ENCODE peak calls at places on chromosome 5, in seven cellular contexts. M is body of pancreas, A is A549, Q is sigmoid colon, Y is breast epithelium, F is spleen, R is esophagus squamous epithelium. J is an unnamed sample.

GRCh38 chr5:140466981-140467742 is 65.5 kb downstream of the ANKHD1 start:
- DNase-seq in Y (no peak), F (no peak), R (no peak), M (no peak), A (no peak), Q (no peak), J (no peak)

GRCh38 chr5:61301820-61302563 is 30.1 kb upstream of the ZSWIM6 start:
- DNase-seq in R (no peak), A (peak; percentile 96), M (peak; percentile 93), Y (peak; percentile 86), F (no peak), Q (peak; percentile 85), J (no peak)

GRCh38 chr5:38515648-38516047 is 40.8 kb downstream of the LIFR start:
- DNase-seq in Q (no peak), M (no peak), F (no peak), Y (no peak), R (no peak), A (peak; percentile 29), J (no peak)

GRCh38 chr5:143495124-143495523 is 91.6 kb upstream of the NR3C1 start:
- DNase-seq in Q (no peak), F (no peak), Y (no peak), A (peak; percentile 68), M (no peak), R (no peak), J (no peak)

GRCh38 chr5:139592289-139592688 is 31.1 kb downstream of the UBE2D2 start:
- DNase-seq in R (no peak), F (no peak), A (no peak), M (no peak), Q (no peak), Y (no peak), J (no peak)

GRCh38 chr5:134503937-134504437 is 21.5 kb upstream of the JADE2 start:
- DNase-seq in Y (no peak), F (no peak), R (no peak), Q (no peak), A (no peak), M (no peak), J (no peak)

GRCh38 chr5:175542232-175542965 is 64.0 kb downstream of the SFXN1 start:
- DNase-seq in F (no peak), M (no peak), Q (no peak), A (no peak), Y (no peak), R (no peak), J (no peak)

GRCh38 chr5:68928617-68929302 is 165.1 kb upstream of the SLC30A5 start:
- DNase-seq in Y (no peak), M (no peak), A (no peak), F (no peak), R (no peak), Q (no peak), J (no peak)

GRCh38 chr5:149937610-149938009 is 7.0 kb downstream of the PDE6A start:
- DNase-seq in M (no peak), Q (no peak), Y (no peak), R (no peak), F (no peak), A (peak; percentile 55), J (peak; percentile 66)

GRCh38 chr5:31047621-31048020 is 145.9 kb upstream of the CDH6 start:
- DNase-seq in Q (no peak), A (no peak), F (no peak), R (no peak), M (no peak), Y (no peak), J (no peak)

GRCh38 chr5:32233696-32234447 is 59.8 kb upstream of the GOLPH3 start:
- DNase-seq in A (peak; percentile 68), Q (no peak), R (no peak), M (peak; percentile 81), F (no peak), Y (peak; percentile 86), J (no peak)

GRCh38 chr5:76256116-76256889 is 146.8 kb upstream of the IQGAP2 start:
- DNase-seq in R (no peak), Q (peak; percentile 71), M (peak; percentile 62), Y (peak; percentile 33), F (no peak), A (peak; percentile 79), J (peak; percentile 82)

GRCh38 chr5:39186722-39187539 is 32.4 kb downstream of the FYB1 start:
- DNase-seq in Y (no peak), R (no peak), F (no peak), A (no peak), M (no peak), Q (no peak), J (peak; percentile 56)

GRCh38 chr5:93723005-93723404 is 18.4 kb downstream of the POU5F2 start:
- DNase-seq in R (no peak), F (no peak), M (no peak), A (no peak), Y (no peak), Q (no peak), J (peak; percentile 14)

GRCh38 chr5:178439411-178440162 is 150.6 kb downstream of the COL23A1 start:
- DNase-seq in M (no peak), F (no peak), Q (peak; percentile 43), Y (no peak), A (no peak), R (no peak), J (no peak)

GRCh38 chr5:176470539-176470938 is 22.4 kb downstream of the FAF2 start:
- DNase-seq in Q (no peak), R (no peak), Y (no peak), M (no peak), F (no peak), A (no peak), J (no peak)

GRCh38 chr5:102999191-102999590 is 120.7 kb downstream of the GIN1 start:
- DNase-seq in Y (no peak), M (no peak), A (no peak), F (no peak), R (no peak), Q (peak; percentile 40), J (no peak)

GRCh38 chr5:54851449-54851848 is 133.9 kb downstream of the ESM1 start:
- DNase-seq in A (no peak), Q (no peak), F (no peak), M (no peak), Y (no peak), R (no peak), J (no peak)

GRCh38 chr5:34497031-34497808 is 158.9 kb upstream of the RAI14 start:
- DNase-seq in Y (no peak), Q (peak; percentile 90), M (peak; percentile 45), F (no peak), A (no peak), R (no peak), J (no peak)

GRCh38 chr5:171386861-171387254 is 791 bp upstream of the NPM1 start:
- DNase-seq in R (no peak), M (no peak), Q (no peak), A (no peak), F (peak; percentile 67), Y (no peak), J (peak; percentile 76)

GRCh38 chr5:26236936-26237335 is 801.5 kb downstream of the CDH9 start:
- DNase-seq in R (no peak), F (no peak), Y (no peak), A (no peak), M (no peak), Q (peak; percentile 47), J (no peak)

GRCh38 chr5:167626341-167627118 is 664.9 kb upstream of the WWC1 start:
- DNase-seq in F (no peak), R (no peak), Y (no peak), M (no peak), A (no peak), Q (no peak), J (no peak)

GRCh38 chr5:33867236-33867635 is 24.6 kb downstream of the ADAMTS12 start:
- DNase-seq in M (no peak), Q (no peak), Y (no peak), F (no peak), R (no peak), A (no peak), J (no peak)

GRCh38 chr5:77170-77501 is 14.8 kb upstream of the PLEKHG4B start:
- DNase-seq in Q (no peak), M (no peak), R (no peak), A (no peak), F (no peak), Y (no peak), J (no peak)

GRCh38 chr5:75055727-75056144 is 3.4 kb upstream of the GCNT4 start:
- DNase-seq in R (no peak), F (no peak), A (peak; percentile 14), Y (no peak), Q (no peak), M (no peak), J (no peak)

GRCh38 chr5:181191526-181192336 is 13.3 kb downstream of the TRIM7 start:
- DNase-seq in F (peak; percentile 98), A (peak; percentile 96), M (peak; percentile 96), R (no peak), Q (peak; percentile 97), Y (peak; percentile 96), J (no peak)
- TF ChIP-seq POLR2A in F (peak; percentile 64), A (peak; percentile 71), M (peak; percentile 63), R (no peak), Q (no peak), Y (peak; percentile 50), J (peak; percentile 61)

GRCh38 chr5:174532453-174533126 is 191.8 kb upstream of the MSX2 start:
- DNase-seq in Q (peak; percentile 79), M (peak; percentile 81), F (no peak), A (peak; percentile 94), R (no peak), Y (peak; percentile 71), J (peak; percentile 84)
- TF ChIP-seq POLR2A in Q (no peak), M (no peak), F (no peak), A (no peak), R (no peak), Y (no peak), J (no peak)

GRCh38 chr5:10761842-10762165 is 770 bp upstream of the DAP start:
- DNase-seq in Q (no peak), F (no peak), M (no peak), A (no peak), R (no peak), Y (no peak), J (no peak)
- TF ChIP-seq POLR2A in Q (no peak), F (no peak), M (no peak), A (no peak), R (no peak), Y (no peak), J (no peak)

GRCh38 chr5:36877667-36878420 is 1.3 kb downstream of the NIPBL start:
- DNase-seq in Y (no peak), A (peak; percentile 64), R (no peak), Q (no peak), F (no peak), M (no peak), J (peak; percentile 80)
- TF ChIP-seq POLR2A in Y (no peak), A (no peak), R (no peak), Q (no peak), F (no peak), M (no peak), J (peak; percentile 32)

GRCh38 chr5:43603535-43604363 is 769 bp downstream of the NNT start:
- DNase-seq in A (no peak), Y (peak; percentile 51), Q (peak; percentile 84), M (peak; percentile 86), F (peak; percentile 93), R (peak; percentile 35), J (peak; percentile 86)
- TF ChIP-seq POLR2A in A (no peak), Y (no peak), Q (peak; percentile 26), M (peak; percentile 87), F (no peak), R (no peak), J (peak; percentile 99)

GRCh38 chr5:138032572-138033274 is at the start of gene FAM13B:
- DNase-seq in M (peak; percentile 81), Y (peak; percentile 61), A (peak; percentile 85), F (peak; percentile 96), R (peak; percentile 39), Q (peak; percentile 90), J (peak; percentile 88)
- TF ChIP-seq POLR2A in M (peak; percentile 88), Y (peak; percentile 79), A (peak; percentile 77), F (peak; percentile 43), R (no peak), Q (peak; percentile 78), J (peak; percentile 75)

J was measured in erythroblast.